ENCODE peak calls at places on chromosomes 12 and 14, in seven cellular contexts. C is lung, G is heart left ventricle, U is fibroblast of pulmonary artery, V is AG10803, A is stomach, I is GM23338. W is an unnamed sample.
A peak's percentile ranks its signal among the peaks of the same experiment; 100 is the strongest.

GRCh38 chr14:98184467-98184866 is 1087.5 kb downstream of the BCL11B start:
- DNase-seq in A (no peak), G (no peak), I (no peak), U (no peak), C (no peak), V (no peak), W (no peak)

GRCh38 chr12:125861299-125862281 is 796.4 kb downstream of the AACS start:
- DNase-seq in I (peak; percentile 23), U (no peak), A (peak; percentile 42), V (no peak), C (peak; percentile 78), G (peak; percentile 53), W (no peak)

GRCh38 chr12:94289551-94290312 is 141.4 kb downstream of the PLXNC1 start:
- DNase-seq in U (peak; percentile 81), G (no peak), V (peak; percentile 75), I (no peak), A (no peak), C (no peak), W (peak; percentile 80)

GRCh38 chr14:96095581-96096476 is 56.7 kb downstream of the C14orf132 start:
- DNase-seq in G (no peak), C (peak; percentile 52), A (peak; percentile 64), U (peak; percentile 72), I (peak; percentile 43), V (peak; percentile 83), W (peak; percentile 94)

GRCh38 chr12:111687255-111687654 is 1.4 kb downstream of the ACAD10 start:
- DNase-seq in I (peak; percentile 28), G (no peak), V (no peak), A (no peak), C (no peak), U (no peak), W (peak; percentile 31)

GRCh38 chr12:59972941-59973340 is 377.1 kb downstream of the SLC16A7 start:
- DNase-seq in G (no peak), V (peak; percentile 75), U (peak; percentile 35), C (no peak), I (no peak), A (no peak), W (peak; percentile 84)

GRCh38 chr14:81273521-81273920 is 52.8 kb upstream of the GTF2A1 start:
- DNase-seq in U (no peak), V (no peak), A (no peak), C (no peak), G (no peak), I (peak; percentile 31), W (no peak)

GRCh38 chr14:53265025-53265424 is 111.9 kb upstream of the DDHD1 start:
- DNase-seq in C (no peak), I (peak; percentile 31), U (peak; percentile 4), A (no peak), G (no peak), V (no peak), W (no peak)

GRCh38 chr14:55127491-55127951 is 1.5 kb upstream of the LGALS3 start:
- DNase-seq in G (no peak), V (no peak), A (no peak), U (peak; percentile 40), C (no peak), I (no peak), W (no peak)

GRCh38 chr14:65720743-65721142 is 308.2 kb downstream of the FUT8 start:
- DNase-seq in I (no peak), U (no peak), V (no peak), G (no peak), C (no peak), A (no peak), W (no peak)

GRCh38 chr14:65723348-65723747 is 310.8 kb downstream of the FUT8 start:
- DNase-seq in V (no peak), U (no peak), G (no peak), C (no peak), I (no peak), A (no peak), W (no peak)

GRCh38 chr14:65718629-65719028 is 306.1 kb downstream of the FUT8 start:
- DNase-seq in U (no peak), V (no peak), A (no peak), G (no peak), C (no peak), I (no peak), W (no peak)

DNA sequence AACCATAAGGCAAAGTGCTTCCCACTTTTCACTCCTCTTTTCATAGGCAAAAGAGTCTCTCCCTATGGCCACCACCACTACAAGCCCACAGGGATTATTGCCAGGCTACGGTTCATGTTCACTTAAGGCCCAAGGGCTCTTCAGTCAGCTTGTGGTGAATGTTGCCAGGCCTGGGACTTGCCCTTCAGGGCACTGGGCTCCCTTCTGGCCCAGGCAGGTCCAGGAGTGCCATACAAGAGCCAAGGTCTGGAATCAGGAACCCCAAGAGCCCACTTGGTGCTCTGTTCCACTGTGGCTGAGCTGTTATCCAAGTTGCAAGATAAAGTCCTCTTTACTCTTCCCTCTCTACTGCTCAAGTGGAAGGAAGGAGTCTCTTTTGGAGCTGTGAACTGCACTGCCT is 307.6 kb downstream of the FUT8 start:
- DNase-seq in V (no peak), A (no peak), I (no peak), U (no peak), G (no peak), C (no peak), W (no peak)
- TF ChIP-seq CTCF in V (no peak), A (no peak), I (no peak), U (no peak), G (no peak), C (no peak), W (no peak)

DNA sequence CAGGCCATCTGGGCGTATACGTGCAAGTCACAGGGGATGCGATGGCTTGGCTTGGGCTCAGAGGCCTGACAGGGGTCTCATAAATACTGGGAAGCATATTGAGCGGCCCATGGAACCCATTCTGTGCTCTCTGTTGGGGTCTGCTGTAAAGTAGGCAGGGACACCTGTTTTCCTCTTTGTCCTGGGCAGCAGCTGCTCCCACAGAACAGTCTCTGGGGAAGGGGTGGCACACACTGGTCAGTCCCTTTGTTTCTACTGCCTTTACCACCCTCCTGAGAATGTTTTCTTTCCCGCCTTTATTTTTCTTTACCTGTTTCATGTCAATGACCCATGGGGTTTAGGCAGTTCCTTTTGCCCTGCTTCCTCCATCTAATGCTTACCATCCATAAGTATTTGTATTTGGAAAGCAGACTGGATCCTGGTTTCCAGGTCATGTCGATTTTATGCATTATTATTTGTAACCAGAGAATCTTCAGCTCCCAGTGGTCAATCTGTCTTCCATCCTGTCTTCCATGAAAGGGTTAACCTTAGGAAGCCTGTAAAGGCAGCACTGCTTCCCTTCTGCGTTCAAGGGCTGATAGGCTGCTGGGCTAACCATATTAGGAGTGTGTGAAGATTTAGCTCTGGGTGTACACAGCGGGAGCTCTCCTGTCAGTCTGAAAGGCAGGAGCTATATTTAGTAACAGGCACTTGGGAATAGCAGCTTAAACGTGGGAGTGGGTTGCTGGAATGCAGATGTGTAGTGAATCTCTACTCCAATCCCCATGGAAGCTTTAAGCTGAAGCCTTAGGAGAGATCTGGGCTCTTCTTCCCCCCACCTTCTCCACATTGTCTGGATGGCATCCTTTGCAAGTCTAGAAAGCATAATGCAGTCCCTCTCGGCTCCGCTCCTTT is 124.0 kb downstream of the DYRK2 start:
- DNase-seq in V (peak; percentile 18), U (peak; percentile 57), I (peak; percentile 86), C (no peak), A (no peak), G (peak; percentile 61), W (no peak)
- H3K4me3 ChIP-seq in V (no peak overlapping the region), U (no peak overlapping the region), I (peak overlapping the region; percentile 21), C (no peak overlapping the region), A (no peak overlapping the region), G (no peak overlapping the region), W (no peak overlapping the region)

GRCh38 chr14:24909523-24910302 is 140.2 kb downstream of the STXBP6 start:
- DNase-seq in V (no peak), G (no peak), I (no peak), A (no peak), C (no peak), U (no peak), W (no peak)

GRCh38 chr14:24904533-24904932 is 145.4 kb downstream of the STXBP6 start:
- DNase-seq in I (no peak), U (no peak), G (no peak), C (no peak), A (no peak), V (no peak), W (no peak)

GRCh38 chr14:24910408-24910986 is 139.4 kb downstream of the STXBP6 start:
- DNase-seq in U (no peak), A (no peak), I (no peak), G (no peak), V (no peak), C (no peak), W (no peak)

GRCh38 chr14:24911324-24912095 is 138.4 kb downstream of the STXBP6 start:
- DNase-seq in G (no peak), C (no peak), I (no peak), V (peak; percentile 98), U (peak; percentile 91), A (no peak), W (peak; percentile 89)

DNA sequence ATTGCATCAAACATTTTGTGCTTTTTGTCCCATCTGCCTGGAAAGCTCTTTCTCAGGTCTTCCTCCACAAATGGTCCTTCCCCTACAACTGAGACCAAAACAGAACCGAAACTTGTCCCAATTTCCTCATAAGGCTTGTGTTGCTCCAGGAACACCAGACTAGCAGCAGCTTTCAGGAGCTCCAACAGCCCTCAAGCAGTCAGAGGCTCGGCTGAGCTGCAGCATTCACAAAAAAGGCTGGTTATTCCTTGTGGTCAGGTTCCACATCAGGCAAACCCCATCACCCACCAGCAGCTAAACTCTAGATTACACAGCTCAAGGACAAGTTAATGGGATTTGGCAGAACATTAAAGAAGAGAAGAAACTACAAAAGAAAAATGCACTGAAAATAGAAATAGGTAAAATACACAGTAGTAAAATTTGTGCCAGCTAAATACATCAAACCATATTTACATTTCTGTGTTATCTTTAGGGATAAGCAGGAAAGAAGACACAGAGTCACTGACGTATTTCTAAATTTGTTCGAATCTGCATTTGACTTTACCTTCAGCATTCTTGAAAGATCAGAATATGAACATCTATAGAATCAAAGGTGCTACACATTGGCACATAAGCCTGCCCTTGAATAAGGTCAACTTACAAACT is 141.2 kb downstream of the STXBP6 start:
- DNase-seq in V (no peak), G (no peak), I (no peak), A (no peak), U (no peak), C (no peak), W (no peak)
- TF ChIP-seq CTCF in V (no peak), G (no peak), I (no peak), A (no peak), U (no peak), C (no peak), W (no peak)

DNA sequence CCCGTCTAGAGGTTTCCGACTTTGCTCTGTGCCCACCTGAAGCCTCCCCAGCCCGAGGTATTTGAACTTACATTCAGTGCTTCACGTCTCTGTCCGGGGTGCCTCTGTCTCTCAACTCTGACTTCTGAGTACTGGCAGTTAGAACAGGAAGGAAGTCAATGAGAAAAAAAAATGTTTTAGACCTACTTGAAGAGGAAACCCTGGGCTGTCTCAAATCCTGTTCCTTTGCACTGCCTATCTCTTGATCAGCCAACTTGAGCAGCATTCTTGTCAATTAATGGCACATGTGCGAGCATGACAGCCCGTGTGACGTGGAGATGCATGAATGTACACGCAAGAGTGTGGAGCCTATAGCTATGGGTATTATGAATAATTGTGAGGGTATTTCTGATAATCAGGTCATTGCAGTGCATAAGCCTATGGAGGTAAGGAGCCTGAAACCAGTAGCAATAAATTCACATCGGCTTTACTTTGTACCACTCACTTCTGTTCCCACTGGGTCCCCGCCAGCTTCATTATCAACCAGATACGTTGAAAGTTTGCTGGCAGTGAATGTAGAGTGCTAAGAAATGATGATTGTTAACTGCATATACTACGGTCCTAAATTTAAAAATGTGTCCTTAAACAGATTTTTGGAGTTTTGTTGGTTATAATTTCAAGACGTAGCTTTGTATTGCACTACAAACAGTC is at the start of gene ARHGDIB:
- DNase-seq in G (peak; percentile 34), I (peak; percentile 34), C (peak; percentile 34), U (peak; percentile 87), V (no peak), A (peak; percentile 51), W (peak; percentile 24)
- H3K4me3 ChIP-seq in G (peak within 1 kb of the TSS; percentile 77), I (no peak within 1 kb of the TSS), C (peak within 1 kb of the TSS; percentile 17), U (peak within 1 kb of the TSS; percentile 56), V (no peak within 1 kb of the TSS), A (peak within 1 kb of the TSS; percentile 18), W (peak within 1 kb of the TSS; percentile 5)